ENCODE peak calls at places on chromosomes 12 and 14, in four cellular contexts. A, S, B and H are unnamed samples.

GRCh38 chr12:14193623-14194022 is 171.9 kb upstream of the ATF7IP start:
- DNase-seq in B (no peak), A (no peak), S (no peak), H (no peak)

GRCh38 chr12:10197879-10198278 is 14.8 kb upstream of the GABARAPL1 start:
- DNase-seq in S (no peak), B (no peak), A (no peak), H (no peak)

GRCh38 chr12:93946542-93947150 is 201.7 kb upstream of the PLXNC1 start:
- DNase-seq in B (no peak), S (peak; percentile 43), A (no peak), H (no peak)

GRCh38 chr12:46089414-46090162 is 99.2 kb upstream of the SCAF11 start:
- DNase-seq in A (no peak), B (no peak), S (peak; percentile 5), H (no peak)

GRCh38 chr14:23641915-23642588 is 5.9 kb downstream of the DHRS2 start:
- DNase-seq in B (peak; percentile 14), A (no peak), S (no peak), H (no peak)

GRCh38 chr14:39946796-39947195 is 514.6 kb upstream of the FBXO33 start:
- DNase-seq in S (no peak), A (no peak), B (peak; percentile 8), H (no peak)

GRCh38 chr12:3972576-3972975 is 99.4 kb upstream of the PARP11 start:
- DNase-seq in B (no peak), S (no peak), A (no peak), H (no peak)

GRCh38 chr14:100557658-100558057 is 29.6 kb downstream of the BEGAIN start:
- DNase-seq in A (no peak), B (peak; percentile 48), S (no peak), H (no peak)

GRCh38 chr14:26204954-26205479 is 392.8 kb downstream of the NOVA1 start:
- DNase-seq in A (no peak), S (peak; percentile 49), B (peak; percentile 77), H (peak; percentile 55)